ENCODE peak calls at places on chromosomes 3 and 15, in six cellular contexts. Z is nephron progenitor cell, Q is stomach, M is glutamatergic neuron, R is endothelial cell, H is heart right ventricle. U is an unnamed sample.

GRCh38 chr3:52873433-52874159 is 23.8 kb downstream of the STIMATE start:
- DNase-seq in Z (no peak), Q (no peak), M (peak), H (no peak), R (no peak), U (no peak)

GRCh38 chr3:188183452-188183851 is 29.5 kb downstream of the LPP start:
- DNase-seq in M (no peak), Q (no peak), R (no peak), H (no peak), Z (no peak), U (no peak)

GRCh38 chr3:108804437-108804836 is 18.1 kb upstream of the TRAT1 start:
- DNase-seq in Z (no peak), Q (no peak), M (no peak), R (no peak), H (no peak), U (no peak)

GRCh38 chr3:158108596-158108995 is 1.3 kb upstream of the RSRC1 start:
- DNase-seq in Z (no peak), M (no peak), Q (no peak), H (no peak), R (no peak), U (no peak)

GRCh38 chr3:73448041-73448440 is 176.7 kb downstream of the PDZRN3 start:
- DNase-seq in Q (no peak), H (no peak), M (no peak), R (no peak), Z (no peak), U (no peak)

GRCh38 chr3:4953119-4953518 is 26.1 kb upstream of the BHLHE40 start:
- DNase-seq in Q (no peak), M (no peak), Z (no peak), H (no peak), R (no peak), U (no peak)

GRCh38 chr15:80242132-80242769 is 9.8 kb downstream of the CTXND1 start:
- DNase-seq in M (peak), H (no peak), Z (peak), Q (no peak), R (peak), U (no peak)

GRCh38 chr3:146100180-146100579 is 60.8 kb downstream of the PLOD2 start:
- DNase-seq in M (no peak), R (no peak), Z (no peak), Q (no peak), H (no peak), U (no peak)

GRCh38 chr3:170642882-170643601 is 57.2 kb upstream of the SLC7A14 start:
- DNase-seq in Q (no peak), H (peak), R (no peak), Z (no peak), M (no peak), U (no peak)

GRCh38 chr15:65420975-65421359 is 1.8 kb downstream of the IGDCC4 start:
- DNase-seq in Z (no peak), Q (no peak), R (no peak), M (peak), H (no peak), U (no peak)

GRCh38 chr15:70242962-70243685 is 145.4 kb upstream of the TLE3 start:
- DNase-seq in Q (no peak), M (no peak), H (no peak), Z (no peak), R (no peak), U (no peak)

GRCh38 chr15:101647251-101647650 is 4.9 kb downstream of the TM2D3 start:
- DNase-seq in M (no peak), R (no peak), Q (no peak), Z (no peak), H (no peak), U (no peak)

GRCh38 chr3:5072100-5072816 is 49.8 kb upstream of the ARL8B start:
- DNase-seq in Z (no peak), H (no peak), M (no peak), Q (no peak), R (no peak), U (no peak)

GRCh38 chr15:69666441-69666882 is 213.8 kb downstream of the RPLP1 start:
- DNase-seq in M (no peak), Q (no peak), H (no peak), Z (no peak), R (no peak), U (no peak)

GRCh38 chr3:105274536-105274935 is 92.2 kb upstream of the ALCAM start:
- DNase-seq in Q (no peak), Z (no peak), H (no peak), M (no peak), R (no peak), U (no peak)

GRCh38 chr15:84572231-84572630 is 28.6 kb upstream of the ZSCAN2 start:
- DNase-seq in Q (no peak), M (peak), H (no peak), Z (no peak), R (no peak), U (no peak)

GRCh38 chr15:88476635-88477038 is 9.1 kb downstream of the MRPS11 start:
- DNase-seq in M (peak), Z (peak), R (peak), Q (peak), H (no peak), U (no peak)

GRCh38 chr3:10389995-10390394 is 69.1 kb upstream of the SEC13 start:
- DNase-seq in R (no peak), Z (no peak), M (no peak), Q (no peak), H (no peak), U (no peak)

GRCh38 chr15:95603802-95604201 is 726.7 kb upstream of the NR2F2 start:
- DNase-seq in M (no peak), Z (no peak), H (no peak), Q (no peak), R (no peak), U (no peak)

GRCh38 chr15:94412979-94413741 is 181.8 kb downstream of the MCTP2 start:
- DNase-seq in Q (no peak), Z (no peak), R (peak), M (no peak), H (no peak), U (no peak)

GRCh38 chr15:38817427-38818155 is 253.0 kb upstream of the RASGRP1 start:
- DNase-seq in Q (peak), M (peak), R (peak), H (peak), Z (peak), U (peak)

GRCh38 chr3:43210049-43211027 is 76.0 kb upstream of the SNRK start:
- DNase-seq in Q (no peak), Z (no peak), R (no peak), H (peak), M (no peak), U (no peak)

GRCh38 chr3:21944251-21944650 is 193.2 kb upstream of the ZNF385D start:
- DNase-seq in Q (no peak), R (no peak), Z (no peak), M (no peak), H (no peak), U (no peak)

GRCh38 chr3:50401973-50402372 is 42.7 kb upstream of the TMEM115 start:
- DNase-seq in Q (peak), H (no peak), Z (no peak), M (no peak), R (no peak), U (no peak)

GRCh38 chr3:112654979-112655378 is 14.0 kb upstream of the CCDC80 start:
- DNase-seq in H (no peak), M (no peak), Z (no peak), R (no peak), Q (no peak), U (no peak)

GRCh38 chr3:112653209-112653871 is 12.4 kb upstream of the CCDC80 start:
- DNase-seq in Z (no peak), H (no peak), Q (no peak), R (no peak), M (no peak), U (no peak)

GRCh38 chr3:112654492-112654891 is 13.5 kb upstream of the CCDC80 start:
- DNase-seq in Q (no peak), Z (no peak), R (no peak), M (no peak), H (no peak), U (no peak)

GRCh38 chr3:112656045-112656444 is 15.1 kb upstream of the CCDC80 start:
- DNase-seq in M (no peak), R (no peak), H (no peak), Q (no peak), Z (no peak), U (no peak)

DNA sequence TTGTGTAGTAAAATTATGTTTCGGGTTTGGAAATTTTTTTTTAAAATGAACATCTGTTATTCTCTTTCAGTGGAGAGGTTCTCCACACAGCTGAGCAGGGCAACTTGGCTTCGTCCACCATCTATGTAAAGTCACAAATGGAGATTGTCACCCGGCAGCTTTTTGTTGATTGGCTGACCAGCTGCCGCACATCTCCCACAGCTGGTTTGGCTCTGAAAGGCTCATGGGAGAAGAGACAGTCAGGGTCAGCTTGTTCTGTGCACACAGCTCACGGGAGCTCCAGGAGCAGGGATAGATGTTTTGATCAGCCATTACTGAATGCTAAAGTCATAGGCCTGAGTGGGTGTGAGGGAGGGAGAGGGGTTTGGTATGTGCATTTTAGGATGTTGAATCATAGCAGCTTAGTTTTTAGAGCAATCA is 12.9 kb upstream of the CCDC80 start:
- DNase-seq in H (peak), R (no peak), Z (no peak), Q (no peak), M (no peak), U (no peak)
- TF ChIP-seq CTCF in H (no peak), R (no peak), Z (no peak), Q (no peak), M (no peak), U (no peak)

GRCh38 chr3:54866221-54866620 is 61.6 kb downstream of the LRTM1 start:
- DNase-seq in R (no peak), M (no peak), H (no peak), Q (no peak), Z (no peak), U (no peak)

GRCh38 chr3:54871867-54872266 is 56.0 kb downstream of the LRTM1 start:
- DNase-seq in M (no peak), Q (no peak), R (no peak), H (no peak), Z (no peak), U (no peak)

GRCh38 chr3:54874816-54875556 is 52.9 kb downstream of the LRTM1 start:
- DNase-seq in H (no peak), Z (no peak), M (no peak), Q (no peak), R (no peak), U (no peak)

GRCh38 chr3:54873059-54873695 is 54.7 kb downstream of the LRTM1 start:
- DNase-seq in Q (no peak), Z (no peak), M (no peak), H (no peak), R (no peak), U (no peak)

GRCh38 chr3:54870423-54870822 is 57.4 kb downstream of the LRTM1 start:
- DNase-seq in Z (no peak), M (no peak), R (no peak), H (no peak), Q (no peak), U (no peak)
- TF ChIP-seq CTCF in Z (peak), M (peak), R (no peak), H (peak), Q (no peak), U (peak)

GRCh38 chr3:58333206-58334012 is 717 bp downstream of the PXK start:
- DNase-seq in M (peak), H (peak), Z (peak), R (peak), Q (peak), U (no peak)

GRCh38 chr3:58334013-58334321 is 1.3 kb downstream of the PXK start:
- DNase-seq in H (no peak), Z (no peak), R (no peak), M (no peak), Q (no peak), U (no peak)

GRCh38 chr3:58329922-58330413 is 2.7 kb upstream of the PXK start:
- DNase-seq in M (no peak), Q (no peak), H (no peak), Z (no peak), R (no peak), U (no peak)

GRCh38 chr3:58331593-58332152 is 1.0 kb upstream of the PXK start:
- DNase-seq in M (no peak), Z (no peak), Q (no peak), H (no peak), R (no peak), U (no peak)

DNA sequence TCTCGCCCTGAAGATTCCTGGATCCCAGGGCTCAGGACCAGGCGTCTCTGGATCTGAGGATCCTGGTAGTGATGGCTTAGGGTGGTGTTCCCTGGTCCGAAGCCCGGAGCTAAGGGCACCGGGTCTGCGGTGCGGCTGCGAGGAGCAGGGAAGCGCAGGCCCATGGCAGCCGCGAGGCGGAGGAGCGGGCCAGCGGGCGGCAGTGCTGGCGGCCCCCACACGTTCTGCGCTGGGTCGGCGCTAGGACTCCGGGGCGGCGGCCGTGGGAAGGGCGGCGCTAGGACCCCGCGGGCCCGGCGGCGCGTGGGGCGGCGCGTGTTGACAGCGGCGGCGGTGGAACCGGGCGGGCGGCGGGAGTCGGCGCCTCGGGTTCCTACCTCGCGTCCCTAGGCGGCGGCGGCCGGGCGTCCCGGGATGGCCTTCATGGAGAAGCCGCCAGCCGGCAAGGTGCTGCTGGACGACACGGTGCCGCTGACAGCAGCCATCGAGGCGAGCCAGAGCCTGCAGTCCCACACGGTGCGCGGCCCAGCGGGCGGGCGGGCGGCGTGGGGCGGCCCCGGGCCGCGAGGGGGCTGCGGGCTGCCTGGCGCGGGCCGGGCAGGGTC is at the start of gene PXK:
- DNase-seq in H (peak), R (peak), Z (peak), M (peak), Q (peak), U (peak)
- TF ChIP-seq CTCF in H (peak), R (no peak), Z (no peak), M (no peak), Q (no peak), U (peak)

GRCh38 chr3:118108176-118108575 is 926.5 kb downstream of the IGSF11 start:
- DNase-seq in M (no peak), R (no peak), Z (no peak), Q (no peak), H (no peak), U (no peak)

GRCh38 chr3:118110196-118110595 is 924.5 kb downstream of the IGSF11 start:
- DNase-seq in R (no peak), Z (no peak), H (no peak), M (no peak), Q (no peak), U (no peak)

DNA sequence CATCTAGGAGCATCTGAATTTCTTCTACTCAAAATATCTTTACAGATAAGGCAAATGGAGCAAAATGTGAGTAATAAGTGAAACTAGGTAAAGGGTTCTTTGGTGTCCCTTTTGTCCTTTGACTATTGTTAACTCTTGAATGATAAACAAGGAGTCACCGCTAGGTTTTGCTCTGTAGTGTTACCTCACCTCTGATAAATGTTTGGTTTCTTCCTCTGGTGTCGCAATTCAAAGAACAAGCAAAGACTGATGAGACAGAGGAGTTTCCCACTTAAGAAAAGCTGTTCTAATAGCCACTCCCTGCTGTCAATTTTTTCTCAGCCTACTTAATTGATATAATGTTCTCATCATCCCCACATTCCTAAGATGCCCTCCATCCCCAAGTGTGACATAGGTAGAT is 925.9 kb downstream of the IGSF11 start:
- DNase-seq in H (no peak), Q (no peak), R (no peak), M (no peak), Z (no peak), U (no peak)
- TF ChIP-seq CTCF in H (no peak), Q (no peak), R (no peak), M (no peak), Z (no peak), U (no peak)

GRCh38 chr15:57017024-57017423 is 98.6 kb downstream of the TCF12 start:
- DNase-seq in Z (no peak), R (no peak), Q (no peak), M (no peak), H (no peak), U (no peak)
- TF ChIP-seq CTCF in Z (no peak), R (no peak), Q (no peak), M (no peak), H (no peak), U (peak)

DNA sequence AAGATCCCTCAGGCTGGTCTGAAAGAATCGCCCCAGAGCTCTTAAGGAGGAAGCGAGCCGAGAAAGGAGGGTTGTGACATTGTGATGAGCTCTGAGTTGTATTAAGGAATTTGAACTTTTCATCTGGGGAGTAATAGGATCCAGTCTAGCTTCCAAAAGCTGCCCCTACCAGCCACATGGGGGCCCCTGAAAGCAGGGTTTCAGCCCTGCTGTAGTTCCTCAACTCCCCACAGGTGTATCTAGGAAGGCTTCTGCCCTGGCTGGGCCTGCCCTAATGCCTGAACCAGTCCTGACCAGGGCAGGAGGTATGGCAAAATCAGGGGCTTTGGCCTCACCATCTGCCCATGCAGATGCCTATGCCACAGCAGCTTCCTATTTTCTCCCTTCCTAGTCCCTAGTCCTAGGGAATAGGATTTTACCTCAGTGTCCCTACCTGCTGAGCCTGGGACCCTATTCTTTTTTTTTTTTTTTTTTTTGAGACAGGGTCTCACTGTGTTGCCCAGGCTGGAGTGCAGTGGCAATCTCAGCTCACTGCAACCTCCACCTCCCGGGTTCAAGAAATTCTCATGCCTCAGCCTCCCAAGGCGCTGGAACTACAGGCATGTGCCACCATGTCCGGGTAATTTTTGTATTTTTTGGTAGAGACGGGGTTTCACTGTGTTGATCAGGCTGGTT is 5.0 kb upstream of the AP3S2 start:
- DNase-seq in R (peak), Z (peak), H (no peak), Q (peak), M (no peak), U (peak)
- TF ChIP-seq CTCF in R (peak), Z (peak), H (peak), Q (peak), M (no peak), U (peak)